ENCODE peak calls at places on chromosomes 7 and 10, in six cellular contexts. H, R, Q, X, P and G are unnamed samples.

GRCh38 chr7:94348142-94348541 is 46.6 kb upstream of the COL1A2 start:
- DNase-seq in H (no peak), R (no peak), Q (peak; percentile 61), X (peak; percentile 97), P (no peak), G (no peak)

GRCh38 chr10:73644015-73644743 is 2.9 kb upstream of the MYOZ1 start:
- DNase-seq in H (peak; percentile 54), R (peak; percentile 58), Q (peak; percentile 82), X (peak; percentile 84), P (peak; percentile 89), G (peak; percentile 99)

GRCh38 chr7:47738563-47739166 is 156.8 kb upstream of the TNS3 start:
- DNase-seq in H (no peak), R (no peak), Q (no peak), X (no peak), P (no peak), G (no peak)

GRCh38 chr10:103715430-103715829 is 139.9 kb downstream of the SH3PXD2A start:
- DNase-seq in H (no peak), R (peak; percentile 32), Q (no peak), X (peak; percentile 99), P (no peak), G (peak; percentile 71)

GRCh38 chr10:1544929-1545328 is 192.4 kb downstream of the ADARB2 start:
- DNase-seq in H (no peak), R (no peak), Q (no peak), X (no peak), P (no peak), G (no peak)

GRCh38 chr10:71980181-71981023 is 16.2 kb downstream of the CHST3 start:
- DNase-seq in H (no peak), R (no peak), Q (no peak), X (peak; percentile 51), P (no peak), G (no peak)

GRCh38 chr10:79409038-79410035 is 36.1 kb downstream of the ZCCHC24 start:
- DNase-seq in H (no peak), R (no peak), Q (no peak), X (no peak), P (no peak), G (no peak)

GRCh38 chr10:11270135-11270857 is 252.6 kb downstream of the CELF2 start:
- DNase-seq in H (peak; percentile 84), R (peak; percentile 50), Q (peak; percentile 89), X (peak; percentile 67), P (peak; percentile 97), G (peak; percentile 44)

GRCh38 chr7:51316666-51317581 is at the start of gene COBL:
- DNase-seq in H (no peak), R (no peak), Q (peak; percentile 86), X (peak; percentile 38), P (peak; percentile 86), G (peak; percentile 29)

GRCh38 chr10:99883523-99883922 is 101.1 kb downstream of the ABCC2 start:
- DNase-seq in H (no peak), R (no peak), Q (no peak), X (no peak), P (no peak), G (no peak)

GRCh38 chr7:123725586-123726171 is 23.1 kb downstream of the WASL start:
- DNase-seq in H (no peak), R (no peak), Q (no peak), X (no peak), P (no peak), G (no peak)

GRCh38 chr10:132675031-132675740 is 110.8 kb downstream of the NKX6-2 start:
- DNase-seq in H (no peak), R (no peak), Q (no peak), X (no peak), P (no peak), G (no peak)

GRCh38 chr10:60425392-60426110 is 35.9 kb upstream of the ANK3 start:
- DNase-seq in H (no peak), R (no peak), Q (no peak), X (peak; percentile 68), P (no peak), G (peak; percentile 95)

GRCh38 chr10:63622097-63622496 is 100.9 kb downstream of the REEP3 start:
- DNase-seq in H (no peak), R (no peak), Q (no peak), X (no peak), P (no peak), G (peak; percentile 79)

GRCh38 chr7:123367508-123368122 is 166.8 kb downstream of the IQUB start:
- DNase-seq in H (peak; percentile 77), R (peak; percentile 45), Q (peak; percentile 69), X (peak; percentile 54), P (peak; percentile 71), G (peak; percentile 63)

GRCh38 chr7:20331231-20331880 is 656 bp downstream of the ITGB8 start:
- DNase-seq in H (peak; percentile 70), R (no peak), Q (peak; percentile 64), X (peak; percentile 64), P (peak; percentile 83), G (peak; percentile 42)

GRCh38 chr7:50352282-50352681 is 47.8 kb downstream of the IKZF1 start:
- DNase-seq in H (no peak), R (no peak), Q (no peak), X (no peak), P (no peak), G (no peak)

GRCh38 chr10:97858001-97858439 is 8.4 kb downstream of the GOLGA7B start:
- DNase-seq in H (no peak), R (no peak), Q (peak; percentile 44), X (no peak), P (no peak), G (peak; percentile 29)

GRCh38 chr10:11553773-11554381 is 57.6 kb downstream of the USP6NL start:
- DNase-seq in H (peak; percentile 91), R (no peak), Q (no peak), X (no peak), P (no peak), G (no peak)

GRCh38 chr7:43591551-43592180 is 8.8 kb downstream of the STK17A start:
- DNase-seq in H (no peak), R (no peak), Q (no peak), X (peak; percentile 73), P (peak; percentile 32), G (peak; percentile 39)

GRCh38 chr7:17679427-17679826 is 260.9 kb downstream of the SNX13 start:
- DNase-seq in H (no peak), R (no peak), Q (peak; percentile 35), X (peak; percentile 81), P (peak; percentile 16), G (no peak)

DNA sequence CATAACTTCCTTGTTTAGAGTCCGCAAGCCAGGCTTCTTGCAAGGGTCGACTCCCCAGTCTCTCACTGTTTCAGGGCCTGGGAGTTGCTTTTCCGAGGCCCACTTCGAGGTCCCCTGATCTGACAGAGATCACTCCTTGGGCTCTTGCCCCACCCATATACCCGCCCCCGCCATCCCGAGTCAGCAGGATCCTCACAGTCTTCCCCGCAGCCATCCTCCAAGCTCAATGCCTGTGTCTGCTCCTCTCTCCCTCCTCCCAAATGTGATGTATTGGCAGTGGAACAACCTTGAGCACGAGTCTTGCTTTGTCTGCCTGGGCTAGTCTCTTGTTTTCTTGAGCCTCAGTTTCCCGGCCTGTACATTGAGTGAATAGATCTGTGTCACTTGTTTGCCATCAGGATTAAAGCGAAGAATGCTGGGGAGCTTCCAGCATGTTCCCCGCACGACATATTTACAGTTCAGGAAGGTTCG is 2.4 kb upstream of the HMX2 start:
- DNase-seq in H (no peak), R (no peak), Q (no peak), X (no peak), P (peak; percentile 42), G (no peak)
- TF ChIP-seq EZH2 in H (no peak), R (no peak), Q (no peak), X (peak; percentile 37), P (no peak), G (no peak)

GRCh38 chr7:139602143-139602722 is 78.7 kb downstream of the CLEC2L start:
- DNase-seq in H (peak; percentile 60), R (peak; percentile 15), Q (peak; percentile 49), X (peak; percentile 69), P (peak; percentile 80), G (peak; percentile 39)
- TF ChIP-seq EZH2phosphoT487 in H (no peak), R (no peak), Q (no peak), X (no peak), P (no peak), G (no peak)

GRCh38 chr7:137967143-137968018 is 34.5 kb downstream of the CREB3L2 start:
- DNase-seq in H (no peak), R (no peak), Q (peak; percentile 50), X (peak; percentile 71), P (peak; percentile 41), G (peak; percentile 40)

GRCh38 chr7:137968890-137969289 is 33.0 kb downstream of the CREB3L2 start:
- DNase-seq in H (no peak), R (no peak), Q (no peak), X (peak; percentile 75), P (no peak), G (no peak)

GRCh38 chr7:137964824-137965545 is 36.9 kb downstream of the CREB3L2 start:
- DNase-seq in H (no peak), R (no peak), Q (no peak), X (no peak), P (no peak), G (no peak)

GRCh38 chr7:137966636-137967142 is 35.2 kb downstream of the CREB3L2 start:
- DNase-seq in H (no peak), R (no peak), Q (no peak), X (no peak), P (no peak), G (no peak)

GRCh38 chr7:137965942-137966624 is 35.8 kb downstream of the CREB3L2 start:
- DNase-seq in H (no peak), R (no peak), Q (no peak), X (peak; percentile 47), P (no peak), G (no peak)
- H3K4me1 ChIP-seq in H (no peaks in the 10 kb centered on the region), R (peaks cover 9% of the 10 kb centered on the region), Q (peaks cover 55% of the 10 kb centered on the region), X (peaks cover 63% of the 10 kb centered on the region), P (peaks cover 7% of the 10 kb centered on the region), G (peaks cover 34% of the 10 kb centered on the region)

DNA sequence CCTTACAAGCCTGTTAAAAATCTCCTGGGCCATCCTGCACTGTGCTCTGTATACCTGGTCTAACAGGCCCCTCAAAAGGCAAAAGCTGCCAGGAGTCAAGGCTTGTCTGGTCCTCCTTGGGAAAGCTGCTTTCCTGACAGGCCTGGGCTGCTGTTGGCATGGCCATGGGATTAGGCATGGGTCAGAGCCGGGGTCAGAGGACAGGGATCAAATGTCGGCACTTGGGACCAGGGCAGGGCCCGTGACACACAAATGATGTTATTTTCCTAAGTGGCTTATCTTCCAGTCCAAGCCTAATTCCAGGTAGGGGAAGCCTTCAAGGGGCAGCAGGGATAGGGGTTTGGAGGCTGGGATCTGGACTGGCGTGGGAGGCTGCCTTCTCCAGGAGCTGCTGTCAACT is 191.5 kb upstream of the GPR26 start:
- DNase-seq in H (no peak), R (no peak), Q (no peak), X (no peak), P (no peak), G (no peak)
- TF ChIP-seq EZH2 in H (no peak), R (no peak), Q (no peak), X (no peak), P (no peak), G (no peak)

DNA sequence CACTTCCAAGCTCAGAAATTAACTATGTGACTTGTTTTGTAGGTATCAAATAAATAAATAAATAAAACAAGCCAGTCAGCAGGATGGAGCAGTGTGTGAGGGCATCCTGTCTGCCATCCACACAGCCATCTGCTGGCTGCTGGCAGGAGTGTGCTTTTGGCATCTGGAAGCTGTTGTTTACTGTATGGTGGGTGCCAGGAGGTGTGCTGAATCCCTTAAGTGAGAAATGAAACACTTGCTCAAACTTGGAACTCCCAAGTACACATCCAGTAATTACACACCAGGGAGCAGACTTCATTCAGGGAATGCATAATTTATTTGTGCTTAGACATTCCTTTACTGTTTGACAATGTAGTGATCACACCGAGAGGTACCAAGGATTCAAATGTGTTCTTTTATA is 16.9 kb upstream of the TAX1BP1 start:
- DNase-seq in H (no peak), R (no peak), Q (no peak), X (peak; percentile 42), P (peak; percentile 26), G (peak; percentile 40)
- TF ChIP-seq EZH2phosphoT487 in H (no peak), R (no peak), Q (no peak), X (no peak), P (no peak), G (no peak)